ENCODE peak calls at places on chromosomes 16 and 17, in seven cellular contexts. One of them, this sample, is unnamed.

GRCh38 chr17:57243171-57243622 is 13.1 kb upstream of the MSI2 start:
- DNase-seq in RWPE1: peak; percentile 84
- DNase-seq in stimulated activated CD8-positive, alpha-beta memory T cell treated with anti-CD3 and anti-CD28 coated beads, Interleukin-4, amount 100 ng/mL, for 24 hours: peak; percentile 52
- DNase-seq in stimulated activated CD4-positive, alpha-beta T cell treated with anti-CD3 and anti-CD28 coated beads, Interleukin-1b, Interleukin-23, amount 100 ng/mL, for 1 hour: peak; percentile 39
- DNase-seq in NCI-H1436: peak; percentile 71
- DNase-seq in AG08395: peak; percentile 82
- DNase-seq in progenitor cell of endocrine pancreas: peak; percentile 52
- DNase-seq in this sample: peak; percentile 31

GRCh38 chr17:15493031-15493750 is 25.8 kb upstream of the CDRT4 start:
- DNase-seq in RWPE1: no peak
- DNase-seq in progenitor cell of endocrine pancreas: no peak
- DNase-seq in stimulated activated CD8-positive, alpha-beta memory T cell treated with anti-CD3 and anti-CD28 coated beads, Interleukin-4, amount 100 ng/mL, for 24 hours: no peak
- DNase-seq in AG08395: no peak
- DNase-seq in stimulated activated CD4-positive, alpha-beta T cell treated with anti-CD3 and anti-CD28 coated beads, Interleukin-1b, Interleukin-23, amount 100 ng/mL, for 1 hour: no peak
- DNase-seq in NCI-H1436: no peak
- DNase-seq in this sample: no peak

GRCh38 chr16:9134739-9135138 is 43.3 kb downstream of the HAPSTR1 start:
- DNase-seq in AG08395: peak; percentile 55
- DNase-seq in stimulated activated CD8-positive, alpha-beta memory T cell treated with anti-CD3 and anti-CD28 coated beads, Interleukin-4, amount 100 ng/mL, for 24 hours: peak; percentile 42
- DNase-seq in progenitor cell of endocrine pancreas: peak; percentile 32
- DNase-seq in stimulated activated CD4-positive, alpha-beta T cell treated with anti-CD3 and anti-CD28 coated beads, Interleukin-1b, Interleukin-23, amount 100 ng/mL, for 1 hour: no peak
- DNase-seq in RWPE1: peak; percentile 72
- DNase-seq in NCI-H1436: peak; percentile 70
- DNase-seq in this sample: peak; percentile 65

GRCh38 chr16:72068930-72069329 is 5.9 kb downstream of the HPR start:
- DNase-seq in AG08395: no peak
- DNase-seq in stimulated activated CD4-positive, alpha-beta T cell treated with anti-CD3 and anti-CD28 coated beads, Interleukin-1b, Interleukin-23, amount 100 ng/mL, for 1 hour: no peak
- DNase-seq in NCI-H1436: no peak
- DNase-seq in stimulated activated CD8-positive, alpha-beta memory T cell treated with anti-CD3 and anti-CD28 coated beads, Interleukin-4, amount 100 ng/mL, for 24 hours: no peak
- DNase-seq in RWPE1: no peak
- DNase-seq in progenitor cell of endocrine pancreas: no peak
- DNase-seq in this sample: no peak

GRCh38 chr16:89572042-89572441 is 3.5 kb upstream of the CPNE7 start:
- DNase-seq in stimulated activated CD8-positive, alpha-beta memory T cell treated with anti-CD3 and anti-CD28 coated beads, Interleukin-4, amount 100 ng/mL, for 24 hours: no peak
- DNase-seq in NCI-H1436: no peak
- DNase-seq in RWPE1: no peak
- DNase-seq in progenitor cell of endocrine pancreas: no peak
- DNase-seq in AG08395: no peak
- DNase-seq in stimulated activated CD4-positive, alpha-beta T cell treated with anti-CD3 and anti-CD28 coated beads, Interleukin-1b, Interleukin-23, amount 100 ng/mL, for 1 hour: no peak
- DNase-seq in this sample: no peak

GRCh38 chr17:79631640-79632431 is 21.0 kb upstream of the RBFOX3 start:
- DNase-seq in RWPE1: no peak
- DNase-seq in stimulated activated CD8-positive, alpha-beta memory T cell treated with anti-CD3 and anti-CD28 coated beads, Interleukin-4, amount 100 ng/mL, for 24 hours: no peak
- DNase-seq in progenitor cell of endocrine pancreas: peak; percentile 4
- DNase-seq in stimulated activated CD4-positive, alpha-beta T cell treated with anti-CD3 and anti-CD28 coated beads, Interleukin-1b, Interleukin-23, amount 100 ng/mL, for 1 hour: no peak
- DNase-seq in AG08395: no peak
- DNase-seq in NCI-H1436: no peak
- DNase-seq in this sample: no peak

GRCh38 chr16:22727285-22728166 is 86.4 kb upstream of the HS3ST2 start:
- DNase-seq in NCI-H1436: no peak
- DNase-seq in RWPE1: no peak
- DNase-seq in stimulated activated CD4-positive, alpha-beta T cell treated with anti-CD3 and anti-CD28 coated beads, Interleukin-1b, Interleukin-23, amount 100 ng/mL, for 1 hour: no peak
- DNase-seq in AG08395: no peak
- DNase-seq in progenitor cell of endocrine pancreas: no peak
- DNase-seq in stimulated activated CD8-positive, alpha-beta memory T cell treated with anti-CD3 and anti-CD28 coated beads, Interleukin-4, amount 100 ng/mL, for 24 hours: no peak
- DNase-seq in this sample: no peak

GRCh38 chr17:4241535-4241934 is 22.2 kb downstream of the ANKFY1 start:
- DNase-seq in RWPE1: no peak
- DNase-seq in stimulated activated CD4-positive, alpha-beta T cell treated with anti-CD3 and anti-CD28 coated beads, Interleukin-1b, Interleukin-23, amount 100 ng/mL, for 1 hour: no peak
- DNase-seq in progenitor cell of endocrine pancreas: no peak
- DNase-seq in stimulated activated CD8-positive, alpha-beta memory T cell treated with anti-CD3 and anti-CD28 coated beads, Interleukin-4, amount 100 ng/mL, for 24 hours: no peak
- DNase-seq in NCI-H1436: no peak
- DNase-seq in AG08395: no peak
- DNase-seq in this sample: no peak

GRCh38 chr17:32333187-32333586 is 8.8 kb downstream of the C17orf75 start:
- DNase-seq in RWPE1: no peak
- DNase-seq in stimulated activated CD4-positive, alpha-beta T cell treated with anti-CD3 and anti-CD28 coated beads, Interleukin-1b, Interleukin-23, amount 100 ng/mL, for 1 hour: no peak
- DNase-seq in stimulated activated CD8-positive, alpha-beta memory T cell treated with anti-CD3 and anti-CD28 coated beads, Interleukin-4, amount 100 ng/mL, for 24 hours: no peak
- DNase-seq in NCI-H1436: no peak
- DNase-seq in AG08395: no peak
- DNase-seq in progenitor cell of endocrine pancreas: no peak
- DNase-seq in this sample: no peak

GRCh38 chr17:79630120-79630519 is 19.3 kb upstream of the RBFOX3 start:
- DNase-seq in progenitor cell of endocrine pancreas: peak; percentile 4
- DNase-seq in NCI-H1436: no peak
- DNase-seq in RWPE1: no peak
- DNase-seq in AG08395: no peak
- DNase-seq in stimulated activated CD8-positive, alpha-beta memory T cell treated with anti-CD3 and anti-CD28 coated beads, Interleukin-4, amount 100 ng/mL, for 24 hours: no peak
- DNase-seq in stimulated activated CD4-positive, alpha-beta T cell treated with anti-CD3 and anti-CD28 coated beads, Interleukin-1b, Interleukin-23, amount 100 ng/mL, for 1 hour: no peak
- DNase-seq in this sample: no peak

GRCh38 chr17:40532520-40533253 is 31.3 kb upstream of the TNS4 start:
- DNase-seq in progenitor cell of endocrine pancreas: no peak
- DNase-seq in RWPE1: no peak
- DNase-seq in AG08395: no peak
- DNase-seq in stimulated activated CD8-positive, alpha-beta memory T cell treated with anti-CD3 and anti-CD28 coated beads, Interleukin-4, amount 100 ng/mL, for 24 hours: no peak
- DNase-seq in NCI-H1436: no peak
- DNase-seq in stimulated activated CD4-positive, alpha-beta T cell treated with anti-CD3 and anti-CD28 coated beads, Interleukin-1b, Interleukin-23, amount 100 ng/mL, for 1 hour: no peak
- DNase-seq in this sample: no peak

GRCh38 chr16:85313541-85314208 is 201.4 kb upstream of the CIBAR2 start:
- DNase-seq in stimulated activated CD8-positive, alpha-beta memory T cell treated with anti-CD3 and anti-CD28 coated beads, Interleukin-4, amount 100 ng/mL, for 24 hours: no peak
- DNase-seq in stimulated activated CD4-positive, alpha-beta T cell treated with anti-CD3 and anti-CD28 coated beads, Interleukin-1b, Interleukin-23, amount 100 ng/mL, for 1 hour: no peak
- DNase-seq in NCI-H1436: no peak
- DNase-seq in progenitor cell of endocrine pancreas: no peak
- DNase-seq in AG08395: peak; percentile 48
- DNase-seq in RWPE1: peak; percentile 60
- DNase-seq in this sample: no peak

GRCh38 chr16:29316673-29317237 is 89.8 kb downstream of the NPIPB11 start:
- DNase-seq in RWPE1: no peak
- DNase-seq in AG08395: no peak
- DNase-seq in stimulated activated CD8-positive, alpha-beta memory T cell treated with anti-CD3 and anti-CD28 coated beads, Interleukin-4, amount 100 ng/mL, for 24 hours: no peak
- DNase-seq in NCI-H1436: no peak
- DNase-seq in progenitor cell of endocrine pancreas: no peak
- DNase-seq in stimulated activated CD4-positive, alpha-beta T cell treated with anti-CD3 and anti-CD28 coated beads, Interleukin-1b, Interleukin-23, amount 100 ng/mL, for 1 hour: no peak
- DNase-seq in this sample: no peak

GRCh38 chr16:12958366-12958765 is 57.0 kb downstream of the SHISA9 start:
- DNase-seq in NCI-H1436: no peak
- DNase-seq in RWPE1: no peak
- DNase-seq in progenitor cell of endocrine pancreas: no peak
- DNase-seq in AG08395: no peak
- DNase-seq in stimulated activated CD4-positive, alpha-beta T cell treated with anti-CD3 and anti-CD28 coated beads, Interleukin-1b, Interleukin-23, amount 100 ng/mL, for 1 hour: no peak
- DNase-seq in stimulated activated CD8-positive, alpha-beta memory T cell treated with anti-CD3 and anti-CD28 coated beads, Interleukin-4, amount 100 ng/mL, for 24 hours: no peak
- DNase-seq in this sample: no peak

GRCh38 chr17:28371245-28372202 is at the start of gene SARM1:
- DNase-seq in stimulated activated CD8-positive, alpha-beta memory T cell treated with anti-CD3 and anti-CD28 coated beads, Interleukin-4, amount 100 ng/mL, for 24 hours: peak; percentile 87
- DNase-seq in NCI-H1436: peak; percentile 99
- DNase-seq in AG08395: peak; percentile 92
- DNase-seq in RWPE1: peak; percentile 64
- DNase-seq in progenitor cell of endocrine pancreas: peak; percentile 85
- DNase-seq in stimulated activated CD4-positive, alpha-beta T cell treated with anti-CD3 and anti-CD28 coated beads, Interleukin-1b, Interleukin-23, amount 100 ng/mL, for 1 hour: peak; percentile 48
- DNase-seq in this sample: peak; percentile 97

GRCh38 chr17:30573603-30574175 is 96.5 kb downstream of the GOSR1 start:
- DNase-seq in RWPE1: no peak
- DNase-seq in NCI-H1436: no peak
- DNase-seq in AG08395: no peak
- DNase-seq in stimulated activated CD8-positive, alpha-beta memory T cell treated with anti-CD3 and anti-CD28 coated beads, Interleukin-4, amount 100 ng/mL, for 24 hours: no peak
- DNase-seq in progenitor cell of endocrine pancreas: no peak
- DNase-seq in stimulated activated CD4-positive, alpha-beta T cell treated with anti-CD3 and anti-CD28 coated beads, Interleukin-1b, Interleukin-23, amount 100 ng/mL, for 1 hour: no peak
- DNase-seq in this sample: no peak

GRCh38 chr17:4520881-4521600 is 22.4 kb downstream of the SPNS2 start:
- DNase-seq in stimulated activated CD4-positive, alpha-beta T cell treated with anti-CD3 and anti-CD28 coated beads, Interleukin-1b, Interleukin-23, amount 100 ng/mL, for 1 hour: no peak
- DNase-seq in NCI-H1436: no peak
- DNase-seq in progenitor cell of endocrine pancreas: no peak
- DNase-seq in AG08395: no peak
- DNase-seq in RWPE1: peak; percentile 77
- DNase-seq in stimulated activated CD8-positive, alpha-beta memory T cell treated with anti-CD3 and anti-CD28 coated beads, Interleukin-4, amount 100 ng/mL, for 24 hours: no peak
- DNase-seq in this sample: peak; percentile 80

GRCh38 chr17:44487170-44487569 is 16.0 kb downstream of the GPATCH8 start:
- DNase-seq in stimulated activated CD8-positive, alpha-beta memory T cell treated with anti-CD3 and anti-CD28 coated beads, Interleukin-4, amount 100 ng/mL, for 24 hours: no peak
- DNase-seq in RWPE1: no peak
- DNase-seq in stimulated activated CD4-positive, alpha-beta T cell treated with anti-CD3 and anti-CD28 coated beads, Interleukin-1b, Interleukin-23, amount 100 ng/mL, for 1 hour: no peak
- DNase-seq in progenitor cell of endocrine pancreas: no peak
- DNase-seq in NCI-H1436: no peak
- DNase-seq in AG08395: no peak
- DNase-seq in this sample: no peak

GRCh38 chr17:19728114-19728495 is 11.7 kb upstream of the SLC47A2 start:
- DNase-seq in AG08395: peak; percentile 92
- DNase-seq in stimulated activated CD4-positive, alpha-beta T cell treated with anti-CD3 and anti-CD28 coated beads, Interleukin-1b, Interleukin-23, amount 100 ng/mL, for 1 hour: no peak
- DNase-seq in NCI-H1436: peak; percentile 75
- DNase-seq in progenitor cell of endocrine pancreas: no peak
- DNase-seq in RWPE1: peak; percentile 58
- DNase-seq in stimulated activated CD8-positive, alpha-beta memory T cell treated with anti-CD3 and anti-CD28 coated beads, Interleukin-4, amount 100 ng/mL, for 24 hours: no peak
- DNase-seq in this sample: peak; percentile 95

GRCh38 chr16:9136596-9136995 is 45.2 kb downstream of the HAPSTR1 start:
- DNase-seq in stimulated activated CD4-positive, alpha-beta T cell treated with anti-CD3 and anti-CD28 coated beads, Interleukin-1b, Interleukin-23, amount 100 ng/mL, for 1 hour: no peak
- DNase-seq in progenitor cell of endocrine pancreas: no peak
- DNase-seq in NCI-H1436: no peak
- DNase-seq in AG08395: no peak
- DNase-seq in RWPE1: no peak
- DNase-seq in stimulated activated CD8-positive, alpha-beta memory T cell treated with anti-CD3 and anti-CD28 coated beads, Interleukin-4, amount 100 ng/mL, for 24 hours: no peak
- DNase-seq in this sample: no peak

GRCh38 chr16:69131167-69131748 is 1.1 kb downstream of the CHTF8 start:
- DNase-seq in progenitor cell of endocrine pancreas: no peak
- DNase-seq in stimulated activated CD4-positive, alpha-beta T cell treated with anti-CD3 and anti-CD28 coated beads, Interleukin-1b, Interleukin-23, amount 100 ng/mL, for 1 hour: no peak
- DNase-seq in NCI-H1436: no peak
- DNase-seq in stimulated activated CD8-positive, alpha-beta memory T cell treated with anti-CD3 and anti-CD28 coated beads, Interleukin-4, amount 100 ng/mL, for 24 hours: no peak
- DNase-seq in AG08395: peak; percentile 57
- DNase-seq in RWPE1: peak; percentile 43
- DNase-seq in this sample: no peak

GRCh38 chr16:82653550-82654511 is 27.1 kb downstream of the CDH13 start:
- DNase-seq in AG08395: peak; percentile 91
- DNase-seq in NCI-H1436: no peak
- DNase-seq in RWPE1: peak; percentile 92
- DNase-seq in progenitor cell of endocrine pancreas: no peak
- DNase-seq in stimulated activated CD8-positive, alpha-beta memory T cell treated with anti-CD3 and anti-CD28 coated beads, Interleukin-4, amount 100 ng/mL, for 24 hours: peak; percentile 4
- DNase-seq in stimulated activated CD4-positive, alpha-beta T cell treated with anti-CD3 and anti-CD28 coated beads, Interleukin-1b, Interleukin-23, amount 100 ng/mL, for 1 hour: no peak
- DNase-seq in this sample: peak; percentile 37

GRCh38 chr16:73068546-73069401 is 20.8 kb upstream of the ZFHX3 start:
- DNase-seq in stimulated activated CD4-positive, alpha-beta T cell treated with anti-CD3 and anti-CD28 coated beads, Interleukin-1b, Interleukin-23, amount 100 ng/mL, for 1 hour: no peak
- DNase-seq in AG08395: peak; percentile 87
- DNase-seq in NCI-H1436: peak; percentile 80
- DNase-seq in RWPE1: no peak
- DNase-seq in progenitor cell of endocrine pancreas: no peak
- DNase-seq in stimulated activated CD8-positive, alpha-beta memory T cell treated with anti-CD3 and anti-CD28 coated beads, Interleukin-4, amount 100 ng/mL, for 24 hours: no peak
- DNase-seq in this sample: peak; percentile 84

GRCh38 chr17:40475234-40476210 is 25.9 kb downstream of the TNS4 start:
- DNase-seq in NCI-H1436: no peak
- DNase-seq in AG08395: no peak
- DNase-seq in RWPE1: no peak
- DNase-seq in progenitor cell of endocrine pancreas: no peak
- DNase-seq in stimulated activated CD8-positive, alpha-beta memory T cell treated with anti-CD3 and anti-CD28 coated beads, Interleukin-4, amount 100 ng/mL, for 24 hours: no peak
- DNase-seq in stimulated activated CD4-positive, alpha-beta T cell treated with anti-CD3 and anti-CD28 coated beads, Interleukin-1b, Interleukin-23, amount 100 ng/mL, for 1 hour: no peak
- DNase-seq in this sample: no peak

GRCh38 chr17:56975656-56976055 is 2.3 kb upstream of the SCPEP1 start:
- DNase-seq in RWPE1: no peak
- DNase-seq in NCI-H1436: no peak
- DNase-seq in stimulated activated CD8-positive, alpha-beta memory T cell treated with anti-CD3 and anti-CD28 coated beads, Interleukin-4, amount 100 ng/mL, for 24 hours: no peak
- DNase-seq in AG08395: no peak
- DNase-seq in stimulated activated CD4-positive, alpha-beta T cell treated with anti-CD3 and anti-CD28 coated beads, Interleukin-1b, Interleukin-23, amount 100 ng/mL, for 1 hour: no peak
- DNase-seq in progenitor cell of endocrine pancreas: no peak
- DNase-seq in this sample: no peak

GRCh38 chr17:82443465-82444283 is 6.9 kb downstream of the CYBC1 start:
- DNase-seq in stimulated activated CD8-positive, alpha-beta memory T cell treated with anti-CD3 and anti-CD28 coated beads, Interleukin-4, amount 100 ng/mL, for 24 hours: no peak
- DNase-seq in stimulated activated CD4-positive, alpha-beta T cell treated with anti-CD3 and anti-CD28 coated beads, Interleukin-1b, Interleukin-23, amount 100 ng/mL, for 1 hour: no peak
- DNase-seq in progenitor cell of endocrine pancreas: no peak
- DNase-seq in RWPE1: no peak
- DNase-seq in NCI-H1436: no peak
- DNase-seq in AG08395: no peak
- DNase-seq in this sample: no peak

GRCh38 chr17:18250259-18250658 is 8.3 kb downstream of the FLII start:
- DNase-seq in stimulated activated CD4-positive, alpha-beta T cell treated with anti-CD3 and anti-CD28 coated beads, Interleukin-1b, Interleukin-23, amount 100 ng/mL, for 1 hour: no peak
- DNase-seq in AG08395: no peak
- DNase-seq in stimulated activated CD8-positive, alpha-beta memory T cell treated with anti-CD3 and anti-CD28 coated beads, Interleukin-4, amount 100 ng/mL, for 24 hours: no peak
- DNase-seq in progenitor cell of endocrine pancreas: no peak
- DNase-seq in NCI-H1436: peak; percentile 16
- DNase-seq in RWPE1: peak; percentile 61
- DNase-seq in this sample: no peak

GRCh38 chr17:78933959-78934568 is 8.9 kb upstream of the TIMP2 start:
- DNase-seq in stimulated activated CD4-positive, alpha-beta T cell treated with anti-CD3 and anti-CD28 coated beads, Interleukin-1b, Interleukin-23, amount 100 ng/mL, for 1 hour: no peak
- DNase-seq in progenitor cell of endocrine pancreas: peak; percentile 42
- DNase-seq in RWPE1: peak; percentile 82
- DNase-seq in stimulated activated CD8-positive, alpha-beta memory T cell treated with anti-CD3 and anti-CD28 coated beads, Interleukin-4, amount 100 ng/mL, for 24 hours: no peak
- DNase-seq in NCI-H1436: peak; percentile 86
- DNase-seq in AG08395: peak; percentile 92
- DNase-seq in this sample: peak; percentile 99

GRCh38 chr16:81123092-81123852 is 27.1 kb upstream of the GCSH start:
- DNase-seq in progenitor cell of endocrine pancreas: no peak
- DNase-seq in stimulated activated CD8-positive, alpha-beta memory T cell treated with anti-CD3 and anti-CD28 coated beads, Interleukin-4, amount 100 ng/mL, for 24 hours: no peak
- DNase-seq in RWPE1: no peak
- DNase-seq in NCI-H1436: no peak
- DNase-seq in AG08395: no peak
- DNase-seq in stimulated activated CD4-positive, alpha-beta T cell treated with anti-CD3 and anti-CD28 coated beads, Interleukin-1b, Interleukin-23, amount 100 ng/mL, for 1 hour: no peak
- DNase-seq in this sample: no peak

GRCh38 chr16:27690604-27691003 is 140.7 kb downstream of the KATNIP start:
- DNase-seq in AG08395: peak; percentile 69
- DNase-seq in progenitor cell of endocrine pancreas: no peak
- DNase-seq in NCI-H1436: no peak
- DNase-seq in RWPE1: peak; percentile 19
- DNase-seq in stimulated activated CD8-positive, alpha-beta memory T cell treated with anti-CD3 and anti-CD28 coated beads, Interleukin-4, amount 100 ng/mL, for 24 hours: peak; percentile 1
- DNase-seq in stimulated activated CD4-positive, alpha-beta T cell treated with anti-CD3 and anti-CD28 coated beads, Interleukin-1b, Interleukin-23, amount 100 ng/mL, for 1 hour: no peak
- DNase-seq in this sample: no peak

GRCh38 chr17:62206550-62206949 is 141.5 kb upstream of the MED13 start:
- DNase-seq in progenitor cell of endocrine pancreas: no peak
- DNase-seq in NCI-H1436: no peak
- DNase-seq in RWPE1: no peak
- DNase-seq in AG08395: no peak
- DNase-seq in stimulated activated CD8-positive, alpha-beta memory T cell treated with anti-CD3 and anti-CD28 coated beads, Interleukin-4, amount 100 ng/mL, for 24 hours: no peak
- DNase-seq in stimulated activated CD4-positive, alpha-beta T cell treated with anti-CD3 and anti-CD28 coated beads, Interleukin-1b, Interleukin-23, amount 100 ng/mL, for 1 hour: no peak
- DNase-seq in this sample: no peak

GRCh38 chr16:31365131-31365865 is 10.3 kb downstream of the ITGAX start:
- DNase-seq in stimulated activated CD4-positive, alpha-beta T cell treated with anti-CD3 and anti-CD28 coated beads, Interleukin-1b, Interleukin-23, amount 100 ng/mL, for 1 hour: no peak
- DNase-seq in progenitor cell of endocrine pancreas: no peak
- DNase-seq in NCI-H1436: no peak
- DNase-seq in RWPE1: no peak
- DNase-seq in stimulated activated CD8-positive, alpha-beta memory T cell treated with anti-CD3 and anti-CD28 coated beads, Interleukin-4, amount 100 ng/mL, for 24 hours: no peak
- DNase-seq in AG08395: no peak
- DNase-seq in this sample: no peak

GRCh38 chr17:56125830-56126819 is 27.1 kb upstream of the ANKFN1 start:
- DNase-seq in progenitor cell of endocrine pancreas: peak; percentile 11
- DNase-seq in stimulated activated CD8-positive, alpha-beta memory T cell treated with anti-CD3 and anti-CD28 coated beads, Interleukin-4, amount 100 ng/mL, for 24 hours: no peak
- DNase-seq in NCI-H1436: no peak
- DNase-seq in AG08395: peak; percentile 52
- DNase-seq in stimulated activated CD4-positive, alpha-beta T cell treated with anti-CD3 and anti-CD28 coated beads, Interleukin-1b, Interleukin-23, amount 100 ng/mL, for 1 hour: no peak
- DNase-seq in RWPE1: peak; percentile 5
- DNase-seq in this sample: peak; percentile 49

GRCh38 chr16:50947826-50948225 is 203.2 kb downstream of the SALL1 start:
- DNase-seq in NCI-H1436: no peak
- DNase-seq in progenitor cell of endocrine pancreas: no peak
- DNase-seq in AG08395: no peak
- DNase-seq in stimulated activated CD4-positive, alpha-beta T cell treated with anti-CD3 and anti-CD28 coated beads, Interleukin-1b, Interleukin-23, amount 100 ng/mL, for 1 hour: no peak
- DNase-seq in RWPE1: no peak
- DNase-seq in stimulated activated CD8-positive, alpha-beta memory T cell treated with anti-CD3 and anti-CD28 coated beads, Interleukin-4, amount 100 ng/mL, for 24 hours: no peak
- DNase-seq in this sample: no peak

GRCh38 chr16:21628196-21628726 is 24.1 kb downstream of the IGSF6 start:
- DNase-seq in stimulated activated CD8-positive, alpha-beta memory T cell treated with anti-CD3 and anti-CD28 coated beads, Interleukin-4, amount 100 ng/mL, for 24 hours: no peak
- DNase-seq in AG08395: no peak
- DNase-seq in RWPE1: no peak
- DNase-seq in stimulated activated CD4-positive, alpha-beta T cell treated with anti-CD3 and anti-CD28 coated beads, Interleukin-1b, Interleukin-23, amount 100 ng/mL, for 1 hour: no peak
- DNase-seq in progenitor cell of endocrine pancreas: no peak
- DNase-seq in NCI-H1436: no peak
- DNase-seq in this sample: no peak

GRCh38 chr16:28538733-28539596 is at the start of gene NUPR1:
- DNase-seq in AG08395: peak; percentile 99
- DNase-seq in NCI-H1436: no peak
- DNase-seq in stimulated activated CD4-positive, alpha-beta T cell treated with anti-CD3 and anti-CD28 coated beads, Interleukin-1b, Interleukin-23, amount 100 ng/mL, for 1 hour: no peak
- DNase-seq in progenitor cell of endocrine pancreas: no peak
- DNase-seq in RWPE1: peak; percentile 90
- DNase-seq in stimulated activated CD8-positive, alpha-beta memory T cell treated with anti-CD3 and anti-CD28 coated beads, Interleukin-4, amount 100 ng/mL, for 24 hours: no peak
- DNase-seq in this sample: peak; percentile 98

GRCh38 chr16:52469091-52469490 is 77.9 kb downstream of the TOX3 start:
- DNase-seq in RWPE1: no peak
- DNase-seq in AG08395: no peak
- DNase-seq in stimulated activated CD4-positive, alpha-beta T cell treated with anti-CD3 and anti-CD28 coated beads, Interleukin-1b, Interleukin-23, amount 100 ng/mL, for 1 hour: no peak
- DNase-seq in stimulated activated CD8-positive, alpha-beta memory T cell treated with anti-CD3 and anti-CD28 coated beads, Interleukin-4, amount 100 ng/mL, for 24 hours: no peak
- DNase-seq in progenitor cell of endocrine pancreas: no peak
- DNase-seq in NCI-H1436: no peak
- DNase-seq in this sample: no peak

This sample was measured in MG63.